ENCODE peak calls at places on chromosome 14, in four cellular contexts. N is HFF-Myc; Q is activated naive CD4-positive, alpha-beta T cell; K is AG08395. D is an unnamed sample.

GRCh38 chr14:64296561-64296960 is 2.4 kb upstream of the ESR2 start:
- DNase-seq in N (no peak), Q (no peak), K (no peak), D (no peak)

GRCh38 chr14:24673059-24673458 is 39.1 kb upstream of the GZMB start:
- DNase-seq in K (no peak), N (no peak), Q (no peak), D (no peak)

GRCh38 chr14:53646925-53647324 is 309.7 kb downstream of the BMP4 start:
- DNase-seq in K (no peak), Q (no peak), N (no peak), D (no peak)

GRCh38 chr14:104596927-104597351 is 7.6 kb downstream of the TMEM179 start:
- DNase-seq in N (no peak), K (no peak), Q (no peak), D (no peak)

GRCh38 chr14:61940669-61941420 is 178.6 kb downstream of the SNAPC1 start:
- DNase-seq in N (no peak), Q (no peak), K (no peak), D (no peak)

GRCh38 chr14:76940057-76940456 is 88.5 kb downstream of the IRF2BPL start:
- DNase-seq in K (no peak), N (no peak), Q (no peak), D (no peak)

GRCh38 chr14:76261371-76261811 is 109.7 kb downstream of the GPATCH2L start:
- DNase-seq in K (peak; percentile 38), N (no peak), Q (no peak), D (no peak)

GRCh38 chr14:74913986-74914573 is 9.0 kb downstream of the RPS6KL1 start:
- DNase-seq in Q (no peak), N (peak; percentile 41), K (peak; percentile 83), D (no peak)

GRCh38 chr14:88481089-88481488 is 73.7 kb downstream of the PTPN21 start:
- DNase-seq in Q (no peak), N (no peak), K (no peak), D (no peak)

GRCh38 chr14:55430024-55430690 is 10.3 kb downstream of the TBPL2 start:
- DNase-seq in K (peak; percentile 76), Q (no peak), N (peak; percentile 72), D (no peak)

GRCh38 chr14:53840444-53840843 is 116.2 kb downstream of the BMP4 start:
- DNase-seq in N (no peak), K (no peak), Q (no peak), D (no peak)

GRCh38 chr14:74963705-74964271 is 8.4 kb upstream of the PGF start:
- DNase-seq in N (no peak), Q (no peak), K (peak; percentile 14), D (no peak)

GRCh38 chr14:50233335-50234250 is 2.2 kb upstream of the SOS2 start:
- DNase-seq in N (no peak), K (no peak), Q (no peak), D (no peak)

GRCh38 chr14:75811862-75812505 is 150.9 kb downstream of the TTLL5 start:
- DNase-seq in K (no peak), Q (no peak), N (peak; percentile 76), D (no peak)

GRCh38 chr14:29925736-29926135 is 1.9 kb downstream of the PRKD1 start:
- DNase-seq in Q (no peak), K (no peak), N (no peak), D (no peak)

GRCh38 chr14:106843376-106843775 is 1317.0 kb downstream of the TMEM121 start:
- DNase-seq in N (no peak), K (no peak), Q (no peak), D (no peak)

GRCh38 chr14:103562385-103563088 is at the start of the genes BAG5 and COA8:
- DNase-seq in N (peak; percentile 36), Q (peak; percentile 75), K (peak; percentile 91), D (no peak)

GRCh38 chr14:61625171-61625570 is 70.1 kb upstream of the HIF1A start:
- DNase-seq in K (no peak), N (no peak), Q (no peak), D (no peak)

GRCh38 chr14:105316968-105317498 is 2.5 kb downstream of the PACS2 start:
- DNase-seq in N (no peak), Q (no peak), K (peak; percentile 43), D (no peak)

GRCh38 chr14:21350539-21350938 is 33.3 kb downstream of the SUPT16H start:
- DNase-seq in Q (no peak), N (no peak), K (no peak), D (no peak)

GRCh38 chr14:106174206-106174605 is 647.8 kb downstream of the TMEM121 start:
- DNase-seq in Q (no peak), N (no peak), K (no peak), D (no peak)

GRCh38 chr14:98056946-98057345 is 1215.1 kb downstream of the BCL11B start:
- DNase-seq in K (no peak), Q (no peak), N (no peak), D (no peak)

GRCh38 chr14:77470192-77470870 is 12.4 kb downstream of the AHSA1 start:
- DNase-seq in K (no peak), N (no peak), Q (no peak), D (no peak)

GRCh38 chr14:65225299-65226159 is 123.2 kb upstream of the MAX start:
- DNase-seq in Q (no peak), N (no peak), K (no peak), D (no peak)

GRCh38 chr14:68333265-68333664 is 459.6 kb downstream of the ZFP36L1 start:
- DNase-seq in K (no peak), N (no peak), Q (no peak), D (no peak)

GRCh38 chr14:97888331-97888730 is 1091.1 kb downstream of the VRK1 start:
- DNase-seq in N (no peak), K (no peak), Q (no peak), D (no peak)

GRCh38 chr14:59018978-59019377 is 169.5 kb upstream of the DAAM1 start:
- DNase-seq in N (no peak), K (no peak), Q (no peak), D (no peak)

GRCh38 chr14:54459106-54459505 is 17.9 kb upstream of the CNIH1 start:
- DNase-seq in Q (no peak), K (no peak), N (no peak), D (no peak)

GRCh38 chr14:29494312-29494711 is 433.3 kb downstream of the PRKD1 start:
- DNase-seq in Q (no peak), N (no peak), K (no peak), D (no peak)

GRCh38 chr14:104657114-104657524 is 32.3 kb upstream of the INF2 start:
- DNase-seq in K (no peak), Q (no peak), N (no peak), D (no peak)

GRCh38 chr14:56422703-56423213 is 156.8 kb upstream of the TMEM260 start:
- DNase-seq in K (peak; percentile 78), Q (no peak), N (peak; percentile 27), D (no peak)

GRCh38 chr14:94564381-94564780 is 3.1 kb downstream of the SERPINA4 start:
- DNase-seq in Q (no peak), K (no peak), N (no peak), D (no peak)

GRCh38 chr14:55303646-55304277 is 32.5 kb downstream of the FBXO34 start:
- DNase-seq in K (no peak), N (no peak), Q (no peak), D (no peak)

GRCh38 chr14:53193193-53193592 is 40.1 kb upstream of the DDHD1 start:
- DNase-seq in K (no peak), N (no peak), Q (no peak), D (no peak)

GRCh38 chr14:100531152-100531551 is 56.1 kb downstream of the BEGAIN start:
- DNase-seq in Q (no peak), K (no peak), N (no peak), D (no peak)